ENCODE peak calls at places on chromosomes 11 and 22, in nine cellular contexts. One of them, this sample, is unnamed.

GRCh38 chr11:70048279-70049024 is 29.7 kb upstream of the ANO1 start:
- DNase-seq in LHCN-M2: no peak
- DNase-seq in prostate gland: peak; percentile 92
- DNase-seq in activated CD4-positive, CD25-positive, alpha-beta regulatory T cell treated with anti-CD3 and anti-CD28 coated beads, Interleukin-2, amount 50 U/mL, for 16 hours: no peak
- DNase-seq in NCI-H82: peak; percentile 11
- DNase-seq in adrenal gland: no peak
- DNase-seq in stimulated activated CD8-positive, alpha-beta memory T cell treated with anti-CD3 and anti-CD28 coated beads, Interleukin-12 subunit alpha, Interleukin-12 subunit beta, amount 100 ng/mL, for 4 hours: no peak
- DNase-seq in left cardiac atrium: no peak
- DNase-seq in fibroblast of villous mesenchyme: no peak
- DNase-seq in this sample: no peak

GRCh38 chr11:126446581-126446980 is 91.1 kb downstream of the ST3GAL4 start:
- DNase-seq in prostate gland: no peak
- DNase-seq in LHCN-M2: no peak
- DNase-seq in NCI-H82: no peak
- DNase-seq in activated CD4-positive, CD25-positive, alpha-beta regulatory T cell treated with anti-CD3 and anti-CD28 coated beads, Interleukin-2, amount 50 U/mL, for 16 hours: no peak
- DNase-seq in stimulated activated CD8-positive, alpha-beta memory T cell treated with anti-CD3 and anti-CD28 coated beads, Interleukin-12 subunit alpha, Interleukin-12 subunit beta, amount 100 ng/mL, for 4 hours: no peak
- DNase-seq in fibroblast of villous mesenchyme: no peak
- DNase-seq in left cardiac atrium: no peak
- DNase-seq in adrenal gland: no peak
- DNase-seq in this sample: no peak

GRCh38 chr11:118382954-118383353 is 18.5 kb upstream of the ATP5MG start:
- DNase-seq in adrenal gland: no peak
- DNase-seq in NCI-H82: no peak
- DNase-seq in activated CD4-positive, CD25-positive, alpha-beta regulatory T cell treated with anti-CD3 and anti-CD28 coated beads, Interleukin-2, amount 50 U/mL, for 16 hours: no peak
- DNase-seq in LHCN-M2: no peak
- DNase-seq in fibroblast of villous mesenchyme: no peak
- DNase-seq in prostate gland: no peak
- DNase-seq in left cardiac atrium: no peak
- DNase-seq in stimulated activated CD8-positive, alpha-beta memory T cell treated with anti-CD3 and anti-CD28 coated beads, Interleukin-12 subunit alpha, Interleukin-12 subunit beta, amount 100 ng/mL, for 4 hours: no peak
- DNase-seq in this sample: no peak

GRCh38 chr22:24133187-24133965 is 47.9 kb upstream of the SUSD2 start:
- DNase-seq in activated CD4-positive, CD25-positive, alpha-beta regulatory T cell treated with anti-CD3 and anti-CD28 coated beads, Interleukin-2, amount 50 U/mL, for 16 hours: no peak
- DNase-seq in stimulated activated CD8-positive, alpha-beta memory T cell treated with anti-CD3 and anti-CD28 coated beads, Interleukin-12 subunit alpha, Interleukin-12 subunit beta, amount 100 ng/mL, for 4 hours: no peak
- DNase-seq in LHCN-M2: peak; percentile 3
- DNase-seq in adrenal gland: no peak
- DNase-seq in fibroblast of villous mesenchyme: peak; percentile 44
- DNase-seq in prostate gland: no peak
- DNase-seq in NCI-H82: peak; percentile 19
- DNase-seq in left cardiac atrium: no peak
- DNase-seq in this sample: no peak

GRCh38 chr11:1878134-1879031 is 13.3 kb downstream of the PRR33 start:
- DNase-seq in adrenal gland: no peak
- DNase-seq in fibroblast of villous mesenchyme: peak; percentile 87
- DNase-seq in prostate gland: no peak
- DNase-seq in stimulated activated CD8-positive, alpha-beta memory T cell treated with anti-CD3 and anti-CD28 coated beads, Interleukin-12 subunit alpha, Interleukin-12 subunit beta, amount 100 ng/mL, for 4 hours: no peak
- DNase-seq in LHCN-M2: no peak
- DNase-seq in NCI-H82: no peak
- DNase-seq in activated CD4-positive, CD25-positive, alpha-beta regulatory T cell treated with anti-CD3 and anti-CD28 coated beads, Interleukin-2, amount 50 U/mL, for 16 hours: no peak
- DNase-seq in left cardiac atrium: peak; percentile 34
- DNase-seq in this sample: no peak

GRCh38 chr11:93529707-93530467 is 13.3 kb downstream of the SMCO4 start:
- DNase-seq in LHCN-M2: peak; percentile 15
- DNase-seq in activated CD4-positive, CD25-positive, alpha-beta regulatory T cell treated with anti-CD3 and anti-CD28 coated beads, Interleukin-2, amount 50 U/mL, for 16 hours: no peak
- DNase-seq in stimulated activated CD8-positive, alpha-beta memory T cell treated with anti-CD3 and anti-CD28 coated beads, Interleukin-12 subunit alpha, Interleukin-12 subunit beta, amount 100 ng/mL, for 4 hours: no peak
- DNase-seq in fibroblast of villous mesenchyme: no peak
- DNase-seq in left cardiac atrium: no peak
- DNase-seq in adrenal gland: peak; percentile 48
- DNase-seq in NCI-H82: no peak
- DNase-seq in prostate gland: no peak
- DNase-seq in this sample: no peak

GRCh38 chr11:76185931-76186401 is 20.3 kb downstream of the WNT11 start:
- DNase-seq in prostate gland: no peak
- DNase-seq in left cardiac atrium: peak; percentile 68
- DNase-seq in NCI-H82: peak; percentile 46
- DNase-seq in stimulated activated CD8-positive, alpha-beta memory T cell treated with anti-CD3 and anti-CD28 coated beads, Interleukin-12 subunit alpha, Interleukin-12 subunit beta, amount 100 ng/mL, for 4 hours: no peak
- DNase-seq in LHCN-M2: no peak
- DNase-seq in fibroblast of villous mesenchyme: peak; percentile 38
- DNase-seq in activated CD4-positive, CD25-positive, alpha-beta regulatory T cell treated with anti-CD3 and anti-CD28 coated beads, Interleukin-2, amount 50 U/mL, for 16 hours: no peak
- DNase-seq in adrenal gland: peak; percentile 96
- DNase-seq in this sample: peak; percentile 56

GRCh38 chr11:120304526-120304925 is 20.6 kb upstream of the TLCD5 start:
- DNase-seq in stimulated activated CD8-positive, alpha-beta memory T cell treated with anti-CD3 and anti-CD28 coated beads, Interleukin-12 subunit alpha, Interleukin-12 subunit beta, amount 100 ng/mL, for 4 hours: no peak
- DNase-seq in prostate gland: no peak
- DNase-seq in LHCN-M2: no peak
- DNase-seq in fibroblast of villous mesenchyme: peak; percentile 16
- DNase-seq in activated CD4-positive, CD25-positive, alpha-beta regulatory T cell treated with anti-CD3 and anti-CD28 coated beads, Interleukin-2, amount 50 U/mL, for 16 hours: no peak
- DNase-seq in adrenal gland: no peak
- DNase-seq in left cardiac atrium: no peak
- DNase-seq in NCI-H82: no peak
- DNase-seq in this sample: no peak

GRCh38 chr22:23196165-23196564 is 15.9 kb downstream of the BCR start:
- DNase-seq in fibroblast of villous mesenchyme: no peak
- DNase-seq in left cardiac atrium: peak; percentile 11
- DNase-seq in adrenal gland: no peak
- DNase-seq in stimulated activated CD8-positive, alpha-beta memory T cell treated with anti-CD3 and anti-CD28 coated beads, Interleukin-12 subunit alpha, Interleukin-12 subunit beta, amount 100 ng/mL, for 4 hours: no peak
- DNase-seq in LHCN-M2: no peak
- DNase-seq in NCI-H82: peak; percentile 9
- DNase-seq in prostate gland: no peak
- DNase-seq in activated CD4-positive, CD25-positive, alpha-beta regulatory T cell treated with anti-CD3 and anti-CD28 coated beads, Interleukin-2, amount 50 U/mL, for 16 hours: no peak
- DNase-seq in this sample: no peak

GRCh38 chr11:93329936-93330445 is 551 bp upstream of the DEUP1 start:
- DNase-seq in fibroblast of villous mesenchyme: no peak
- DNase-seq in prostate gland: no peak
- DNase-seq in activated CD4-positive, CD25-positive, alpha-beta regulatory T cell treated with anti-CD3 and anti-CD28 coated beads, Interleukin-2, amount 50 U/mL, for 16 hours: no peak
- DNase-seq in LHCN-M2: no peak
- DNase-seq in left cardiac atrium: no peak
- DNase-seq in stimulated activated CD8-positive, alpha-beta memory T cell treated with anti-CD3 and anti-CD28 coated beads, Interleukin-12 subunit alpha, Interleukin-12 subunit beta, amount 100 ng/mL, for 4 hours: no peak
- DNase-seq in NCI-H82: peak; percentile 35
- DNase-seq in adrenal gland: peak; percentile 16
- DNase-seq in this sample: peak; percentile 9

GRCh38 chr11:124867700-124868099 is 2.5 kb downstream of the ROBO3 start:
- DNase-seq in NCI-H82: peak; percentile 69
- DNase-seq in prostate gland: no peak
- DNase-seq in adrenal gland: no peak
- DNase-seq in activated CD4-positive, CD25-positive, alpha-beta regulatory T cell treated with anti-CD3 and anti-CD28 coated beads, Interleukin-2, amount 50 U/mL, for 16 hours: no peak
- DNase-seq in stimulated activated CD8-positive, alpha-beta memory T cell treated with anti-CD3 and anti-CD28 coated beads, Interleukin-12 subunit alpha, Interleukin-12 subunit beta, amount 100 ng/mL, for 4 hours: no peak
- DNase-seq in LHCN-M2: no peak
- DNase-seq in fibroblast of villous mesenchyme: peak; percentile 26
- DNase-seq in left cardiac atrium: no peak
- DNase-seq in this sample: peak; percentile 77

GRCh38 chr11:18611196-18611595 is 11.6 kb downstream of the MISFA start:
- DNase-seq in NCI-H82: no peak
- DNase-seq in adrenal gland: no peak
- DNase-seq in activated CD4-positive, CD25-positive, alpha-beta regulatory T cell treated with anti-CD3 and anti-CD28 coated beads, Interleukin-2, amount 50 U/mL, for 16 hours: no peak
- DNase-seq in stimulated activated CD8-positive, alpha-beta memory T cell treated with anti-CD3 and anti-CD28 coated beads, Interleukin-12 subunit alpha, Interleukin-12 subunit beta, amount 100 ng/mL, for 4 hours: no peak
- DNase-seq in prostate gland: no peak
- DNase-seq in LHCN-M2: no peak
- DNase-seq in fibroblast of villous mesenchyme: no peak
- DNase-seq in left cardiac atrium: no peak
- DNase-seq in this sample: peak; percentile 37

GRCh38 chr22:21623402-21623970 is 6.3 kb downstream of the YDJC start:
- DNase-seq in left cardiac atrium: no peak
- DNase-seq in activated CD4-positive, CD25-positive, alpha-beta regulatory T cell treated with anti-CD3 and anti-CD28 coated beads, Interleukin-2, amount 50 U/mL, for 16 hours: no peak
- DNase-seq in LHCN-M2: no peak
- DNase-seq in adrenal gland: no peak
- DNase-seq in stimulated activated CD8-positive, alpha-beta memory T cell treated with anti-CD3 and anti-CD28 coated beads, Interleukin-12 subunit alpha, Interleukin-12 subunit beta, amount 100 ng/mL, for 4 hours: no peak
- DNase-seq in NCI-H82: no peak
- DNase-seq in prostate gland: no peak
- DNase-seq in fibroblast of villous mesenchyme: no peak
- DNase-seq in this sample: no peak

GRCh38 chr11:30046211-30046945 is 29.5 kb upstream of the KCNA4 start:
- DNase-seq in prostate gland: no peak
- DNase-seq in activated CD4-positive, CD25-positive, alpha-beta regulatory T cell treated with anti-CD3 and anti-CD28 coated beads, Interleukin-2, amount 50 U/mL, for 16 hours: no peak
- DNase-seq in stimulated activated CD8-positive, alpha-beta memory T cell treated with anti-CD3 and anti-CD28 coated beads, Interleukin-12 subunit alpha, Interleukin-12 subunit beta, amount 100 ng/mL, for 4 hours: no peak
- DNase-seq in adrenal gland: no peak
- DNase-seq in NCI-H82: no peak
- DNase-seq in LHCN-M2: peak; percentile 1
- DNase-seq in fibroblast of villous mesenchyme: no peak
- DNase-seq in left cardiac atrium: no peak
- DNase-seq in this sample: no peak